ENCODE peak calls at places on chromosome 16, in seven cellular contexts. X, V, Z, Q, O, A and P are unnamed samples.

GRCh38 chr16:49739381-49739780 is 116.5 kb downstream of the ZNF423 start:
- DNase-seq in V (no peak), O (no peak), X (no peak), Z (no peak), A (no peak), Q (no peak), P (no peak)

GRCh38 chr16:49698416-49698815 is 157.5 kb downstream of the ZNF423 start:
- DNase-seq in A (no peak), Q (no peak), Z (no peak), O (peak), X (no peak), V (no peak), P (no peak)

GRCh38 chr16:14050297-14051027 is 20.7 kb upstream of the MRTFB start:
- DNase-seq in X (no peak), A (no peak), V (no peak), O (no peak), Q (no peak), Z (no peak), P (no peak)

GRCh38 chr16:77652399-77652798 is 69.9 kb upstream of the NUDT7 start:
- DNase-seq in V (no peak), Q (no peak), Z (no peak), X (no peak), A (no peak), O (no peak), P (no peak)

GRCh38 chr16:74667215-74667765 is 613 bp upstream of the RFWD3 start:
- DNase-seq in X (no peak), A (no peak), O (peak), Z (peak), Q (no peak), V (no peak), P (no peak)

GRCh38 chr16:72989203-72989991 is 58.5 kb downstream of the ZFHX3 start:
- DNase-seq in Q (no peak), A (no peak), O (peak), V (peak), Z (no peak), X (peak), P (peak)

GRCh38 chr16:50038756-50039529 is 13.9 kb downstream of the CNEP1R1 start:
- DNase-seq in O (peak), A (no peak), V (no peak), Q (no peak), Z (peak), X (no peak), P (no peak)

GRCh38 chr16:65315004-65315398 is 193.1 kb upstream of the CDH11 start:
- DNase-seq in O (no peak), V (no peak), Z (no peak), X (peak), Q (peak), A (no peak), P (no peak)

GRCh38 chr16:49628148-49628547 is 227.8 kb downstream of the ZNF423 start:
- DNase-seq in Z (no peak), O (no peak), Q (no peak), X (no peak), A (no peak), V (no peak), P (no peak)

GRCh38 chr16:75714661-75715060 is 11.6 kb downstream of the CPHXL start:
- DNase-seq in Z (no peak), O (no peak), X (no peak), A (no peak), V (no peak), Q (no peak), P (no peak)

GRCh38 chr16:20336955-20337354 is 9.6 kb upstream of the GP2 start:
- DNase-seq in O (no peak), Z (no peak), V (no peak), X (no peak), Q (no peak), A (no peak), P (no peak)

GRCh38 chr16:83744521-83744981 is 63.2 kb upstream of the HSBP1 start:
- DNase-seq in V (peak), O (no peak), Z (peak), X (no peak), Q (no peak), A (no peak), P (no peak)

GRCh38 chr16:49699718-49700117 is 156.2 kb downstream of the ZNF423 start:
- DNase-seq in O (no peak), Q (no peak), V (no peak), Z (no peak), X (no peak), A (no peak), P (no peak)

GRCh38 chr16:89721644-89722391 is 481 bp downstream of the ZNF276 start:
- DNase-seq in Q (no peak), A (no peak), V (peak), X (no peak), Z (peak), O (peak), P (no peak)

GRCh38 chr16:787261-787966 is 767 bp downstream of the RPUSD1 start:
- DNase-seq in A (no peak), V (no peak), Z (peak), X (no peak), O (no peak), Q (no peak), P (no peak)

DNA sequence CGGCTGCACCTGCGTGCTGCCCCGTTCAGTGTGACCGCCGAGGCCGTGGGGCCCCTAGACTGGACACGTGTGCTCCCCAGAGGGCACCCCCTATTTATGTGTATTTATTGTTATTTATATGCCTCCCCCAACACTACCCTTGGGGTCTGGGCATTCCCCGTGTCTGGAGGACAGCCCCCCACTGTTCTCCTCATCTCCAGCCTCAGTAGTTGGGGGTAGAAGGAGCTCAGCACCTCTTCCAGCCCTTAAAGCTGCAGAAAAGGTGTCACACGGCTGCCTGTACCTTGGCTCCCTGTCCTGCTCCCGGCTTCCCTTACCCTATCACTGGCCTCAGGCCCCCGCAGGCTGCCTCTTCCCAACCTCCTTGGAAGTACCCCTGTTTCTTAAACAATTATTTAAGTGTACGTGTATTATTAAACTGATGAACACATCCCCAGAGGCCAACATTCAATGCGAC is 1.7 kb downstream of the IL17C start:
- DNase-seq in V (no peak), A (no peak), X (no peak), O (no peak), Q (no peak), Z (no peak), P (no peak)
- H3K4me3 ChIP-seq in V (no peak), A (no peak), X (no peak), O (no peak), Q (no peak), Z (no peak), P (no peak)

GRCh38 chr16:29818082-29818481 is 2.1 kb downstream of the PAGR1 start:
- DNase-seq in A (no peak), X (no peak), O (no peak), Q (no peak), V (no peak), Z (no peak), P (no peak)

GRCh38 chr16:29816694-29817441 is 916 bp downstream of the PAGR1 start:
- DNase-seq in Z (peak), Q (no peak), V (peak), X (no peak), A (no peak), O (peak), P (no peak)

GRCh38 chr16:29814592-29814991 is 1.4 kb upstream of the PAGR1 start:
- DNase-seq in Q (no peak), X (no peak), A (no peak), O (no peak), V (no peak), Z (no peak), P (no peak)

GRCh38 chr16:29815032-29815721 is 775 bp upstream of the PAGR1 start:
- DNase-seq in Z (no peak), X (no peak), Q (no peak), O (peak), A (no peak), V (no peak), P (no peak)

GRCh38 chr16:29815793-29816693 is at the start of gene PAGR1:
- DNase-seq in Q (peak), O (peak), Z (peak), A (peak), X (peak), V (peak), P (peak)
- TF ChIP-seq CTCF in Q (peak), O (peak), Z (peak), A (peak), X (peak), V (peak), P (peak)

GRCh38 chr16:17368951-17369350 is 101.8 kb downstream of the XYLT1 start:
- DNase-seq in A (no peak), Z (no peak), Q (no peak), O (no peak), X (no peak), V (no peak), P (no peak)
- H3K4me3 ChIP-seq in A (peak), Z (no peak), Q (no peak), O (no peak), X (no peak), V (no peak), P (no peak)

GRCh38 chr16:66521951-66522771 is 27.8 kb downstream of the TK2 start:
- DNase-seq in X (peak), Z (peak), A (no peak), Q (no peak), V (peak), O (no peak), P (no peak)

GRCh38 chr16:66522816-66523590 is 26.9 kb downstream of the TK2 start:
- DNase-seq in Q (no peak), X (no peak), Z (no peak), V (no peak), O (no peak), A (no peak), P (no peak)

GRCh38 chr16:66523861-66524354 is 26.0 kb downstream of the TK2 start:
- DNase-seq in O (no peak), V (no peak), Q (no peak), X (no peak), A (no peak), Z (peak), P (no peak)

GRCh38 chr16:66525396-66526180 is 24.3 kb downstream of the TK2 start:
- DNase-seq in O (no peak), Z (no peak), Q (no peak), X (no peak), A (no peak), V (no peak), P (no peak)

DNA sequence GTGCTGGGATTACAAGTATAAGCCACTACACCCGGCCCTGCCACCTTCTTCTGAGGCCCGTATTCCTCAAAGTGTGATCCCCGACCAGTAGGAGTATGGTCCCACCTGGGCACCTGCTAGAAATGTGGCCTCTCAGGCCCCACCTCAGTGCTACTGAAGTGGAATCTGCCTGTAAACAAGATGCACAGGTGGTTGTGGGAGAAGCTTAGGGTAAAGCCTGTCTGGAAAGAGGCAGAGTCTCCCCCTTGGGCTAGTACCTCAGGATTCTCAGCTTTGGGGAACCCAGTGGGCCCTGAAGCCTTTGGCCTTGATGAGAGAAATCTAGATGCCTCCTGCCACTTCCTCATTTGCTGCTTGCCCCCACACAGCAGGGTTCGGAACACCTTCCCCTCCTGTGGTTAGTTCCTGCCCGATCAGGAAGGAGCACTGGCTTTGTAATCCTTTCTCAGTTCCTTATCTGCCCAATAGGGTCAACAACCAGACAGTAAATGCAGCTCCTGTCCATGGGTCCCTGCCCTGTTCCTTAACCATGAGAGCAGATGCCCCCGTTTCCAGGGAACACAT is 25.2 kb downstream of the TK2 start:
- DNase-seq in V (no peak), Q (no peak), X (no peak), A (no peak), O (no peak), Z (peak), P (no peak)
- TF ChIP-seq CTCF in V (peak), Q (no peak), X (no peak), A (no peak), O (no peak), Z (no peak), P (no peak)

GRCh38 chr16:69443809-69444611 is 19.6 kb downstream of the CYB5B start:
- DNase-seq in V (peak), A (no peak), O (no peak), Z (peak), Q (no peak), X (no peak), P (no peak)

GRCh38 chr16:69435977-69436729 is 11.7 kb downstream of the CYB5B start:
- DNase-seq in X (no peak), V (no peak), A (no peak), O (peak), Q (no peak), Z (no peak), P (no peak)

GRCh38 chr16:69440236-69440635 is 15.8 kb downstream of the CYB5B start:
- DNase-seq in Q (no peak), X (no peak), O (no peak), V (no peak), A (no peak), Z (no peak), P (no peak)

GRCh38 chr16:69434066-69434465 is 9.6 kb downstream of the CYB5B start:
- DNase-seq in Z (no peak), Q (no peak), V (no peak), O (no peak), X (no peak), A (no peak), P (no peak)

DNA sequence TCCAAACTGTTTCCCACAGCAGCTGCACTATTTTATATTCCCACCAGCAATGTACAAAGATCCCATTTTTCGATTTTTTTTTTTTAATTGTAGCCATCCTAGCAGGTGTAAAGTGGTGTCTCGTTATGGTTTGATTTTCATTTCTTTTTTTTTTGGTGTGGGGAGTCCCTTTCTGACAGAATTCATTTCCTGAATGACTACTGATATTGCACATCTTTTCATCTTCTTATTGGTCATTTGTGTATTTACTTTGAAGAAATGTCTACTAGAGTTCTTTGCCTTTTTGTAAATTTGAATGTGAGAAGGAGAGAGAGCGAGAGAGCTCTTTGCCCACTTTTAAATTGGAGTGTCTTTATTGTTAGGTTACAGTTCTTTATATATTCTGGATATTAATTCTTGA is 14.0 kb downstream of the CYB5B start:
- DNase-seq in A (no peak), Z (no peak), Q (no peak), X (no peak), O (no peak), V (no peak), P (no peak)
- H3K4me3 ChIP-seq in A (no peak), Z (no peak), Q (no peak), X (no peak), O (no peak), V (no peak), P (no peak)

GRCh38 chr16:54936979-54937672 is 6.5 kb downstream of the IRX5 start:
- DNase-seq in Q (no peak), A (no peak), O (no peak), X (peak), V (no peak), Z (no peak), P (no peak)
- TF ChIP-seq CTCF in Q (peak), A (no peak), O (no peak), X (peak), V (peak), Z (peak), P (peak)